ENCODE peak calls at places on chromosomes 1 and 21, in nine cellular contexts. One of them, this sample, is unnamed.

GRCh38 chr21:42238185-42238934 is 19.4 kb downstream of the ABCG1 start:
- DNase-seq in T-helper 9 cell: peak
- DNase-seq in activated T-cell treated with anti-CD3 and anti-CD28 coated beads for 1 hour: no peak
- DNase-seq in GM10248: no peak
- DNase-seq in activated CD4-positive, alpha-beta T cell treated with anti-CD3 and anti-CD28 coated beads, Interleukin-2, amount 50 U/mL, for 1 hour: peak
- DNase-seq in T47D: no peak
- DNase-seq in GM13977: no peak
- DNase-seq in K562: no peak
- DNase-seq in Right ventricle myocardium inferior: no peak
- DNase-seq in this sample: peak

GRCh38 chr1:113674591-113674990 is 84.7 kb downstream of the PHTF1 start:
- DNase-seq in T-helper 9 cell: no peak
- DNase-seq in activated T-cell treated with anti-CD3 and anti-CD28 coated beads for 1 hour: no peak
- DNase-seq in GM10248: no peak
- DNase-seq in activated CD4-positive, alpha-beta T cell treated with anti-CD3 and anti-CD28 coated beads, Interleukin-2, amount 50 U/mL, for 1 hour: no peak
- DNase-seq in T47D: peak
- DNase-seq in GM13977: no peak
- DNase-seq in K562: no peak
- DNase-seq in Right ventricle myocardium inferior: no peak
- DNase-seq in this sample: no peak

GRCh38 chr1:10515627-10516026 is 40.9 kb downstream of the PEX14 start:
- DNase-seq in T-helper 9 cell: no peak
- DNase-seq in activated T-cell treated with anti-CD3 and anti-CD28 coated beads for 1 hour: no peak
- DNase-seq in GM10248: no peak
- DNase-seq in activated CD4-positive, alpha-beta T cell treated with anti-CD3 and anti-CD28 coated beads, Interleukin-2, amount 50 U/mL, for 1 hour: no peak
- DNase-seq in T47D: no peak
- DNase-seq in GM13977: no peak
- DNase-seq in K562: no peak
- DNase-seq in Right ventricle myocardium inferior: no peak
- DNase-seq in this sample: no peak

GRCh38 chr1:44652445-44653106 is 21.7 kb downstream of the TMEM53 start:
- DNase-seq in T-helper 9 cell: peak
- DNase-seq in activated T-cell treated with anti-CD3 and anti-CD28 coated beads for 1 hour: peak
- DNase-seq in GM10248: peak
- DNase-seq in activated CD4-positive, alpha-beta T cell treated with anti-CD3 and anti-CD28 coated beads, Interleukin-2, amount 50 U/mL, for 1 hour: peak
- DNase-seq in T47D: peak
- DNase-seq in GM13977: peak
- DNase-seq in K562: peak
- DNase-seq in Right ventricle myocardium inferior: peak
- DNase-seq in this sample: peak

GRCh38 chr1:236979149-236979890 is 24.9 kb downstream of the MT1HL1 start:
- DNase-seq in T-helper 9 cell: no peak
- DNase-seq in activated T-cell treated with anti-CD3 and anti-CD28 coated beads for 1 hour: no peak
- DNase-seq in GM10248: no peak
- DNase-seq in activated CD4-positive, alpha-beta T cell treated with anti-CD3 and anti-CD28 coated beads, Interleukin-2, amount 50 U/mL, for 1 hour: no peak
- DNase-seq in T47D: no peak
- DNase-seq in GM13977: no peak
- DNase-seq in K562: no peak
- DNase-seq in Right ventricle myocardium inferior: no peak
- DNase-seq in this sample: no peak

GRCh38 chr1:110051262-110051648 is 16.8 kb downstream of the STRIP1 start:
- DNase-seq in T-helper 9 cell: no peak
- DNase-seq in activated T-cell treated with anti-CD3 and anti-CD28 coated beads for 1 hour: no peak
- DNase-seq in GM10248: no peak
- DNase-seq in activated CD4-positive, alpha-beta T cell treated with anti-CD3 and anti-CD28 coated beads, Interleukin-2, amount 50 U/mL, for 1 hour: no peak
- DNase-seq in T47D: no peak
- DNase-seq in GM13977: no peak
- DNase-seq in K562: no peak
- DNase-seq in Right ventricle myocardium inferior: no peak
- DNase-seq in this sample: no peak

GRCh38 chr1:226938903-226939438 is 1.1 kb upstream of the COQ8A start:
- DNase-seq in T-helper 9 cell: no peak
- DNase-seq in activated T-cell treated with anti-CD3 and anti-CD28 coated beads for 1 hour: no peak
- DNase-seq in GM10248: no peak
- DNase-seq in activated CD4-positive, alpha-beta T cell treated with anti-CD3 and anti-CD28 coated beads, Interleukin-2, amount 50 U/mL, for 1 hour: no peak
- DNase-seq in T47D: no peak
- DNase-seq in GM13977: no peak
- DNase-seq in K562: no peak
- DNase-seq in Right ventricle myocardium inferior: no peak
- DNase-seq in this sample: no peak

GRCh38 chr1:6770727-6771567 is 14.3 kb upstream of the CAMTA1 start:
- DNase-seq in T-helper 9 cell: no peak
- DNase-seq in activated T-cell treated with anti-CD3 and anti-CD28 coated beads for 1 hour: no peak
- DNase-seq in GM10248: peak
- DNase-seq in activated CD4-positive, alpha-beta T cell treated with anti-CD3 and anti-CD28 coated beads, Interleukin-2, amount 50 U/mL, for 1 hour: no peak
- DNase-seq in T47D: no peak
- DNase-seq in GM13977: no peak
- DNase-seq in K562: no peak
- DNase-seq in Right ventricle myocardium inferior: no peak
- DNase-seq in this sample: no peak

GRCh38 chr1:214261206-214262123 is 19.5 kb upstream of the SMYD2 start:
- DNase-seq in T-helper 9 cell: peak
- DNase-seq in activated T-cell treated with anti-CD3 and anti-CD28 coated beads for 1 hour: peak
- DNase-seq in GM10248: peak
- DNase-seq in activated CD4-positive, alpha-beta T cell treated with anti-CD3 and anti-CD28 coated beads, Interleukin-2, amount 50 U/mL, for 1 hour: peak
- DNase-seq in T47D: peak
- DNase-seq in GM13977: peak
- DNase-seq in K562: peak
- DNase-seq in Right ventricle myocardium inferior: peak
- DNase-seq in this sample: peak

GRCh38 chr1:89808429-89809117 is 12.3 kb upstream of the LRRC8D start:
- DNase-seq in T-helper 9 cell: no peak
- DNase-seq in activated T-cell treated with anti-CD3 and anti-CD28 coated beads for 1 hour: no peak
- DNase-seq in GM10248: no peak
- DNase-seq in activated CD4-positive, alpha-beta T cell treated with anti-CD3 and anti-CD28 coated beads, Interleukin-2, amount 50 U/mL, for 1 hour: no peak
- DNase-seq in T47D: peak
- DNase-seq in GM13977: no peak
- DNase-seq in K562: no peak
- DNase-seq in Right ventricle myocardium inferior: no peak
- DNase-seq in this sample: no peak

GRCh38 chr1:18175530-18176377 is 68.2 kb downstream of the IGSF21 start:
- DNase-seq in T-helper 9 cell: no peak
- DNase-seq in activated T-cell treated with anti-CD3 and anti-CD28 coated beads for 1 hour: no peak
- DNase-seq in GM10248: no peak
- DNase-seq in activated CD4-positive, alpha-beta T cell treated with anti-CD3 and anti-CD28 coated beads, Interleukin-2, amount 50 U/mL, for 1 hour: no peak
- DNase-seq in T47D: no peak
- DNase-seq in GM13977: no peak
- DNase-seq in K562: no peak
- DNase-seq in Right ventricle myocardium inferior: no peak
- DNase-seq in this sample: no peak

GRCh38 chr21:38956791-38957571 is 151.3 kb downstream of the ETS2 start:
- DNase-seq in T-helper 9 cell: no peak
- DNase-seq in activated T-cell treated with anti-CD3 and anti-CD28 coated beads for 1 hour: no peak
- DNase-seq in GM10248: no peak
- DNase-seq in activated CD4-positive, alpha-beta T cell treated with anti-CD3 and anti-CD28 coated beads, Interleukin-2, amount 50 U/mL, for 1 hour: no peak
- DNase-seq in T47D: no peak
- DNase-seq in GM13977: no peak
- DNase-seq in K562: no peak
- DNase-seq in Right ventricle myocardium inferior: peak
- DNase-seq in this sample: no peak

GRCh38 chr21:41680444-41681335 is 86.2 kb downstream of the RIPK4 start:
- DNase-seq in T-helper 9 cell: no peak
- DNase-seq in activated T-cell treated with anti-CD3 and anti-CD28 coated beads for 1 hour: no peak
- DNase-seq in GM10248: no peak
- DNase-seq in activated CD4-positive, alpha-beta T cell treated with anti-CD3 and anti-CD28 coated beads, Interleukin-2, amount 50 U/mL, for 1 hour: no peak
- DNase-seq in T47D: peak
- DNase-seq in GM13977: no peak
- DNase-seq in K562: no peak
- DNase-seq in Right ventricle myocardium inferior: no peak
- DNase-seq in this sample: no peak

GRCh38 chr1:41361495-41362356 is 492 bp downstream of the FOXO6 start:
- DNase-seq in T-helper 9 cell: no peak
- DNase-seq in activated T-cell treated with anti-CD3 and anti-CD28 coated beads for 1 hour: peak
- DNase-seq in GM10248: no peak
- DNase-seq in activated CD4-positive, alpha-beta T cell treated with anti-CD3 and anti-CD28 coated beads, Interleukin-2, amount 50 U/mL, for 1 hour: no peak
- DNase-seq in T47D: peak
- DNase-seq in GM13977: peak
- DNase-seq in K562: peak
- DNase-seq in Right ventricle myocardium inferior: no peak
- DNase-seq in this sample: no peak

GRCh38 chr1:65066379-65066765 is 81.6 kb upstream of the AK4 start:
- DNase-seq in T-helper 9 cell: no peak
- DNase-seq in activated T-cell treated with anti-CD3 and anti-CD28 coated beads for 1 hour: no peak
- DNase-seq in GM10248: no peak
- DNase-seq in activated CD4-positive, alpha-beta T cell treated with anti-CD3 and anti-CD28 coated beads, Interleukin-2, amount 50 U/mL, for 1 hour: no peak
- DNase-seq in T47D: no peak
- DNase-seq in GM13977: no peak
- DNase-seq in K562: no peak
- DNase-seq in Right ventricle myocardium inferior: no peak
- DNase-seq in this sample: no peak

GRCh38 chr1:92926873-92927272 is 34.4 kb downstream of the DIPK1A start:
- DNase-seq in T-helper 9 cell: no peak
- DNase-seq in activated T-cell treated with anti-CD3 and anti-CD28 coated beads for 1 hour: no peak
- DNase-seq in GM10248: no peak
- DNase-seq in activated CD4-positive, alpha-beta T cell treated with anti-CD3 and anti-CD28 coated beads, Interleukin-2, amount 50 U/mL, for 1 hour: no peak
- DNase-seq in T47D: no peak
- DNase-seq in GM13977: no peak
- DNase-seq in K562: no peak
- DNase-seq in Right ventricle myocardium inferior: no peak
- DNase-seq in this sample: no peak

GRCh38 chr1:1100296-1100695 is 15.6 kb downstream of the C1orf159 start:
- DNase-seq in T-helper 9 cell: no peak
- DNase-seq in activated T-cell treated with anti-CD3 and anti-CD28 coated beads for 1 hour: no peak
- DNase-seq in GM10248: no peak
- DNase-seq in activated CD4-positive, alpha-beta T cell treated with anti-CD3 and anti-CD28 coated beads, Interleukin-2, amount 50 U/mL, for 1 hour: no peak
- DNase-seq in T47D: no peak
- DNase-seq in GM13977: no peak
- DNase-seq in K562: no peak
- DNase-seq in Right ventricle myocardium inferior: no peak
- DNase-seq in this sample: no peak

GRCh38 chr21:42518626-42519025 is 5.0 kb downstream of the SLC37A1 start:
- DNase-seq in T-helper 9 cell: no peak
- DNase-seq in activated T-cell treated with anti-CD3 and anti-CD28 coated beads for 1 hour: no peak
- DNase-seq in GM10248: no peak
- DNase-seq in activated CD4-positive, alpha-beta T cell treated with anti-CD3 and anti-CD28 coated beads, Interleukin-2, amount 50 U/mL, for 1 hour: no peak
- DNase-seq in T47D: no peak
- DNase-seq in GM13977: no peak
- DNase-seq in K562: no peak
- DNase-seq in Right ventricle myocardium inferior: no peak
- DNase-seq in this sample: no peak